ENCODE peak calls at places on chromosome 18, in six cellular contexts. U, M, C, P, J and W are unnamed samples. For H3K4me1, the result is how much of the 10 kb centered on the place peaks cover.

GRCh38 chr18:24009651-24010333 is 4.8 kb upstream of the TTC39C start:
- DNase-seq in U (no peak), M (no peak), C (no peak), P (no peak), J (no peak), W (no peak)

GRCh38 chr18:57220485-57220884 is 73.6 kb downstream of the BOD1L2 start:
- DNase-seq in U (peak), M (no peak), C (no peak), P (no peak), J (no peak), W (no peak)

GRCh38 chr18:28514699-28515098 is 337.8 kb upstream of the CDH2 start:
- DNase-seq in U (no peak), M (no peak), C (no peak), P (no peak), J (no peak), W (no peak)

GRCh38 chr18:46320928-46321855 is 217.0 kb downstream of the HAUS1 start:
- DNase-seq in U (no peak), M (no peak), C (no peak), P (no peak), J (no peak), W (no peak)

GRCh38 chr18:33123852-33124251 is 316.7 kb downstream of the CCDC178 start:
- DNase-seq in U (no peak), M (no peak), C (no peak), P (no peak), J (no peak), W (no peak)

GRCh38 chr18:13565228-13565627 is 161.1 kb downstream of the FAM210A start:
- DNase-seq in U (no peak), M (no peak), C (peak), P (no peak), J (no peak), W (no peak)

GRCh38 chr18:74190086-74190485 is 41.8 kb downstream of the TIMM21 start:
- DNase-seq in U (no peak), M (no peak), C (no peak), P (no peak), J (no peak), W (no peak)

GRCh38 chr18:54239091-54239490 is 14.6 kb upstream of the MBD2 start:
- DNase-seq in U (no peak), M (no peak), C (no peak), P (no peak), J (no peak), W (no peak)

DNA sequence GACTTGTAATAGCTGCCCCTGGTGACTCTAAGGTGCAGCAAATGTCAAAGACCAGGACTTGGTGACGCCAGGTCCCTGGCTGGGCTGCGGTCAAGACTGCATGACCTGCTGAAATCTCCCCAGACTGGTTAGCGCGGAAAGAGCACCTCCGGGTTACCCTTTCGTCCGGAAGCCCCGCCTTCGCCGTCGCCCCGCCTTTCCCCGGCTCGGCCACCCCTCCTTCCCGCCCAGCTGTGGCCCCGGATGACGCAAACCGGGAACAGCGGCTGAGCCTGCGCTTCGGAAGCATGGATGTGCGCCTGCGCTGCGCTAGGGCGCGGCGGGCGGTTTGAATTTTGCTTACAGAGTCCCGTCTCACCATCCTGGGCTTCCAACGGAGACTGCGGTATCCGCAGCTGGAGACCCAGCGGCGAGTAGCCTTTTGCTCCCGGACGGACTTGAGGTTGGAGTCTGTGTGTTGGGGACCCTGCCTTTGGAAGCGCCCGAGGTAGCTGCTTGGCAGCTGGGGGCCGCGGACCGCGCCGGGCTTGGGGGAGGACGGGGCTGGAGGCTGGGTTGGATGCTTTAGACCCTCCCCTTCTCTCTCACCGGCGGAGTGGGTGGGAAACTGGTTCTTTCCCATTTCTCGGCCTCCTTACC is at the start of gene SKA1:
- DNase-seq in U (peak), M (peak), C (peak), P (peak), J (peak), W (peak)
- H3K4me3 ChIP-seq in U (peak), M (peak), C (peak), P (peak), J (peak), W (peak)

DNA sequence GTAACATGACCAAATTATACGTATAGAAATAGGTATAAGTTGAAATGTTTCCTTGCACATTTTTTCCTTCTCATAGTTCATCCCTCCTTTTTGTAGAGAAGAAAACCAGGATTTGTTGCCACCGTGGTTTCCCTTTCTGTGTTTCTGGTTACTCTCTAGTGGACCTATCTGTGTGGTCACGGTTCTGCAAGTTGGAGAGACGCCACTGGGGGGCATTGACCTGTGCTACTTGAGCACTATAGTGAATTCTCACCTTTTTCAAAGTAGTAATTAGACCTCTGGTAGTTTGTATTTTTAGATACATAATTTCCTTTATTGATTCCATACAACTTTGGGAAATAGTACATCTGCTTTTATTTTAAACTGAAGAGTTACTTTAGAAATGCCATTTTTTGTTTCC is 444.8 kb downstream of the PTPRM start:
- DNase-seq in U (peak), M (no peak), C (no peak), P (no peak), J (no peak), W (no peak)
- H3K4me1 ChIP-seq in U (under half), M (under half), C (under half), P (under half), J (under half), W (under half)

GRCh38 chr18:21134895-21135294 is 23.3 kb upstream of the ROCK1 start:
- DNase-seq in U (no peak), M (no peak), C (no peak), P (peak), J (no peak), W (no peak)
- TF ChIP-seq CTCF in U (no peak), M (no peak), C (peak), P (no peak), J (peak), W (peak)

GRCh38 chr18:55420977-55421611 is 166.9 kb downstream of the TCF4 start:
- DNase-seq in U (no peak), M (no peak), C (no peak), P (no peak), J (no peak), W (no peak)
- H3K4me3 ChIP-seq in U (peak), M (no peak), C (peak), P (peak), J (peak), W (peak)

GRCh38 chr18:48922801-48923730 is 27.7 kb downstream of the SMAD7 start:
- DNase-seq in U (peak), M (no peak), C (peak), P (peak), J (peak), W (no peak)
- H3K4me1 ChIP-seq in U (under half), M (under half), C (half or more), P (under half), J (half or more), W (under half)

DNA sequence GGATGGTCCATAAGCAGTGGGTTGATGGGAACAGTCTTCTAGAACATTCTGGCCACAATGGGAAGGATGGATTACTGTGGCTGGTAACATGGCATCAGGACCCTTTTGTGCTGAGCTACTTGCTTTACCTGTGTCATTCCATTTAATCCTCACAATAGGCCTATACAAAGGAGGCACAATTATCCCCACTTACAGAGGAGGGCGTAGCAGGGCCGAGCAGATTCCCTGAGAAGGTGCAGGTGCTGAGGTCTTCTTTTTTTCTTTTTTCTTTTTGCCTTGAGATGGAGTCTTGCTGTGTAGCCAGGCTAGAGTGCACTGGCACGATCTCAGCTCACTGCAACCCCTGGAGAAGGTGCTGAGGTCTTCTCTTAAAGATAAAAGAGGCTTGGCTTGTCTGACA is 6.7 kb upstream of the LRRC30 start:
- DNase-seq in U (peak), M (no peak), C (no peak), P (no peak), J (no peak), W (no peak)
- TF ChIP-seq CTCF in U (peak), M (no peak), C (no peak), P (no peak), J (no peak), W (no peak)

GRCh38 chr18:79639072-79639829 is 40.4 kb upstream of the CTDP1 start:
- DNase-seq in U (no peak), M (peak), C (no peak), P (no peak), J (no peak), W (no peak)

GRCh38 chr18:79634593-79634992 is 45.0 kb upstream of the CTDP1 start:
- DNase-seq in U (no peak), M (no peak), C (no peak), P (no peak), J (no peak), W (no peak)

GRCh38 chr18:79635127-79635726 is 44.4 kb upstream of the CTDP1 start:
- DNase-seq in U (no peak), M (no peak), C (no peak), P (no peak), J (no peak), W (no peak)

GRCh38 chr18:79637921-79638855 is 41.4 kb upstream of the CTDP1 start:
- DNase-seq in U (peak), M (peak), C (no peak), P (no peak), J (no peak), W (no peak)

GRCh38 chr18:79637181-79637920 is 42.3 kb upstream of the CTDP1 start:
- DNase-seq in U (peak), M (peak), C (no peak), P (no peak), J (no peak), W (no peak)
- H3K4me3 ChIP-seq in U (peak), M (peak), C (peak), P (no peak), J (no peak), W (no peak)

GRCh38 chr18:9120796-9121195 is 15.8 kb upstream of the ANKRD12 start:
- DNase-seq in U (no peak), M (no peak), C (no peak), P (no peak), J (no peak), W (no peak)

GRCh38 chr18:9113468-9114149 is 11.1 kb downstream of the NDUFV2 start:
- DNase-seq in U (no peak), M (no peak), C (no peak), P (no peak), J (no peak), W (no peak)

GRCh38 chr18:9117980-9118841 is 15.7 kb downstream of the NDUFV2 start:
- DNase-seq in U (no peak), M (no peak), C (no peak), P (peak), J (no peak), W (no peak)

DNA sequence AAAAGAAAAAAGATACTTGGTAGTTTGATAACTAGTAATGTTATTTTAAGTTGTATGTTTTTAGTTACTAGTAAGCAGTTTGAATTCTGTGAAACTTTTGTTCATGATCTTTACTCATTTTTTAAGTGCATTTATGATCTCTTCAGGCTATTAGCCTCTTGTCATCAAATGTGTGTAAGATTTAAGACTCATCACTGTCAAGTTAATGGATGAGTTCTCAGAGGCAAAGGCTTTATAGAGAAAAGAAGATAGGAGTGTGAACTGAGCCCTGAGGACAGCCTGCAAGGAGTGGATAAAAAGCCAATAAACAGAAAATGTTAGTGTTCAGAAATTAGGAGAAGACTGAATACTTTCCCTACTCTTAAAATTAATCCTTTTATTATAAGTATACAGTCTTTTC is 13.5 kb downstream of the NDUFV2 start:
- DNase-seq in U (no peak), M (no peak), C (no peak), P (no peak), J (no peak), W (no peak)
- H3K4me1 ChIP-seq in U (under half), M (under half), C (half or more), P (under half), J (under half), W (under half)

DNA sequence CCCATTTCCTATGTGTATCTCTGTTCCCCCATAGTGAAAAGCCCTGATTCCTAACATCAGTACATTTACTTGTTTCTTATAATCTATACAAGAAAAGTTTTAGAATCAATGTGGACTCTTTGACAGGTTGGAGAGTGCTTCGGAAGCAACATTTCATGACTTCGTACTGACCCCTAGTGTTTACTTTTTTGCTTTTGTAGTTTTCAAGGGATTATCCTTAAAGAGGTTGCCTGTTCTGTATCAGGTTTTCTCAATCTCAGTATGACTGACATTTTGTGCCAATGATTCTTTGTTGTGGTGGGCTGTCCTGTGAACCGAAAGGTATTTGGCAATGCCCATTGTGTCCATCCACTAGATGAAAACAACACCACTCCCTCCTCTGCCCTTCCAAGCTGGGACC is 43.3 kb upstream of the SERPINB2 start:
- DNase-seq in U (peak), M (no peak), C (no peak), P (peak), J (peak), W (no peak)
- TF ChIP-seq CTCF in U (peak), M (no peak), C (peak), P (peak), J (peak), W (peak)

GRCh38 chr18:36468161-36468560 is 170.6 kb downstream of the FHOD3 start:
- DNase-seq in U (no peak), M (no peak), C (peak), P (no peak), J (no peak), W (peak)
- H3K4me3 ChIP-seq in U (no peak), M (no peak), C (peak), P (no peak), J (no peak), W (no peak)